ENCODE peak calls at places on chromosomes 6 and 20, in seven cellular contexts. X is nephron progenitor cell; T is stimulated activated CD4-positive, alpha-beta T cell treated with anti-CD3 and anti-CD28 coated beads, Interleukin-4, amount 100 ng/mL, for 24 hours; Y is prostate gland; E is RWPE1; N is globus pallidus; I is fibroblast of lung. Z is an unnamed sample.

GRCh38 chr6:170293881-170294755 is 3.2 kb upstream of the DLL1 start:
- DNase-seq in X (no peak), T (no peak), Y (no peak), E (no peak), N (peak; percentile 46), I (no peak), Z (peak; percentile 11)

GRCh38 chr6:137799950-137800568 is 67.0 kb upstream of the TNFAIP3 start:
- DNase-seq in X (no peak), T (peak; percentile 74), Y (peak; percentile 57), E (peak; percentile 44), N (peak; percentile 68), I (peak; percentile 39), Z (peak; percentile 63)

GRCh38 chr20:13753436-13754036 is 31.2 kb downstream of the ESF1 start:
- DNase-seq in X (no peak), T (no peak), Y (no peak), E (no peak), N (no peak), I (no peak), Z (no peak)

GRCh38 chr20:46709055-46709458 is 392 bp upstream of the SLC2A10 start:
- DNase-seq in X (no peak), T (no peak), Y (peak; percentile 61), E (no peak), N (no peak), I (no peak), Z (no peak)

GRCh38 chr6:20340459-20340858 is 61.2 kb upstream of the E2F3 start:
- DNase-seq in X (no peak), T (no peak), Y (no peak), E (no peak), N (peak; percentile 8), I (no peak), Z (peak; percentile 0)

GRCh38 chr6:3276174-3277167 is 17.7 kb downstream of the PSMG4 start:
- DNase-seq in X (no peak), T (no peak), Y (no peak), E (no peak), N (no peak), I (no peak), Z (no peak)

GRCh38 chr20:35434085-35435005 is 3.7 kb downstream of the GDF5 start:
- DNase-seq in X (no peak), T (no peak), Y (no peak), E (no peak), N (no peak), I (no peak), Z (no peak)

GRCh38 chr20:47878601-47879004 is 93.3 kb upstream of the SULF2 start:
- DNase-seq in X (no peak), T (no peak), Y (no peak), E (no peak), N (no peak), I (no peak), Z (no peak)

GRCh38 chr6:131062245-131063027 is 609 bp downstream of the EPB41L2 start:
- DNase-seq in X (peak; percentile 49), T (peak; percentile 7), Y (no peak), E (peak; percentile 19), N (peak; percentile 40), I (no peak), Z (no peak)

GRCh38 chr6:16840291-16840690 is 79.0 kb upstream of the ATXN1 start:
- DNase-seq in X (no peak), T (peak; percentile 8), Y (no peak), E (no peak), N (no peak), I (no peak), Z (no peak)

GRCh38 chr6:125699591-125699990 is 49.8 kb upstream of the HEY2 start:
- DNase-seq in X (no peak), T (no peak), Y (no peak), E (no peak), N (peak; percentile 37), I (no peak), Z (no peak)

GRCh38 chr20:2149507-2149906 is 47.9 kb downstream of the STK35 start:
- DNase-seq in X (no peak), T (no peak), Y (no peak), E (no peak), N (no peak), I (peak; percentile 49), Z (no peak)

GRCh38 chr6:124676033-124676432 is 286.2 kb upstream of the RNF217 start:
- DNase-seq in X (no peak), T (no peak), Y (no peak), E (peak; percentile 1), N (no peak), I (peak; percentile 84), Z (no peak)

GRCh38 chr20:62678553-62678952 is 30.1 kb upstream of the NTSR1 start:
- DNase-seq in X (no peak), T (no peak), Y (no peak), E (no peak), N (no peak), I (no peak), Z (no peak)

GRCh38 chr6:149248688-149249369 is 68.7 kb upstream of the TAB2 start:
- DNase-seq in X (peak; percentile 12), T (no peak), Y (no peak), E (no peak), N (no peak), I (no peak), Z (no peak)

GRCh38 chr6:23414204-23414501 is 711.9 kb upstream of the NRSN1 start:
- DNase-seq in X (no peak), T (no peak), Y (peak; percentile 5), E (no peak), N (peak; percentile 32), I (peak; percentile 86), Z (peak; percentile 5)

GRCh38 chr6:7391244-7391643 is 1.6 kb downstream of the RIOK1 start:
- DNase-seq in X (no peak), T (no peak), Y (no peak), E (no peak), N (no peak), I (no peak), Z (no peak)

GRCh38 chr6:43878823-43879495 is 108.9 kb downstream of the VEGFA start:
- DNase-seq in X (no peak), T (no peak), Y (no peak), E (no peak), N (peak; percentile 78), I (no peak), Z (peak; percentile 72)

GRCh38 chr6:73074175-73074574 is 151.1 kb downstream of the KHDC1L start:
- DNase-seq in X (no peak), T (no peak), Y (no peak), E (peak; percentile 21), N (no peak), I (peak; percentile 91), Z (no peak)

GRCh38 chr6:136846046-136846445 is 23.7 kb downstream of the PEX7 start:
- DNase-seq in X (peak; percentile 36), T (peak; percentile 25), Y (peak; percentile 37), E (peak; percentile 29), N (peak; percentile 16), I (peak; percentile 56), Z (peak; percentile 18)

GRCh38 chr6:29708432-29709177 is 14.6 kb upstream of the HLA-F start:
- DNase-seq in X (no peak), T (peak; percentile 51), Y (no peak), E (no peak), N (no peak), I (no peak), Z (no peak)

GRCh38 chr6:108588586-108588985 is 27.9 kb downstream of the FOXO3 start:
- DNase-seq in X (no peak), T (no peak), Y (no peak), E (peak; percentile 38), N (peak; percentile 66), I (peak; percentile 76), Z (no peak)

GRCh38 chr6:35044771-35045275 is 96.3 kb downstream of the TCP11 start:
- DNase-seq in X (no peak), T (no peak), Y (peak; percentile 28), E (no peak), N (no peak), I (no peak), Z (no peak)

GRCh38 chr20:58986968-58987517 is 6.0 kb downstream of the NELFCD start:
- DNase-seq in X (no peak), T (no peak), Y (no peak), E (no peak), N (no peak), I (no peak), Z (no peak)

GRCh38 chr6:17705428-17705777 is 1.3 kb downstream of the NUP153 start:
- DNase-seq in X (peak; percentile 15), T (no peak), Y (peak; percentile 17), E (peak; percentile 86), N (no peak), I (peak; percentile 73), Z (no peak)

GRCh38 chr6:161010418-161010817 is 18.8 kb downstream of the MAP3K4 start:
- DNase-seq in X (no peak), T (no peak), Y (no peak), E (peak; percentile 37), N (no peak), I (peak; percentile 84), Z (no peak)

GRCh38 chr6:30722280-30723112 is 2.3 kb downstream of the TUBB start:
- DNase-seq in X (peak; percentile 90), T (peak; percentile 88), Y (peak; percentile 81), E (peak; percentile 53), N (peak; percentile 76), I (peak; percentile 57), Z (peak; percentile 83)

GRCh38 chr6:41671376-41671775 is 33.1 kb downstream of the MDFI start:
- DNase-seq in X (no peak), T (no peak), Y (no peak), E (no peak), N (no peak), I (no peak), Z (no peak)

GRCh38 chr6:23308166-23308565 is 738.8 kb downstream of the HDGFL1 start:
- DNase-seq in X (no peak), T (no peak), Y (peak; percentile 16), E (no peak), N (no peak), I (no peak), Z (no peak)

GRCh38 chr6:129750390-129750789 is 40.4 kb upstream of the ARHGAP18 start:
- DNase-seq in X (no peak), T (no peak), Y (no peak), E (no peak), N (no peak), I (no peak), Z (no peak)

GRCh38 chr6:64280569-64280968 is 645.0 kb downstream of the PHF3 start:
- DNase-seq in X (peak; percentile 25), T (no peak), Y (no peak), E (peak; percentile 8), N (peak; percentile 27), I (peak; percentile 3), Z (peak; percentile 5)

GRCh38 chr20:5703542-5704215 is 46.5 kb upstream of the SHLD1 start:
- DNase-seq in X (no peak), T (no peak), Y (peak; percentile 15), E (no peak), N (no peak), I (peak; percentile 1), Z (no peak)